ENCODE peak calls at places on chromosomes 2 and 18, in six cellular contexts. C is substantia nigra, P is NCI-H1417, N is nucleus accumbens, G is lung microvascular endothelial cell, W is LoVo. S is an unnamed sample.
A peak's percentile ranks its signal among the peaks of the same experiment; 100 is the strongest.

GRCh38 chr18:79608069-79608468 is 71.5 kb upstream of the CTDP1 start:
- DNase-seq in G (no peak), W (no peak), N (no peak), C (no peak), P (no peak), S (no peak)

GRCh38 chr2:172200495-172201085 is 97.9 kb upstream of the DLX2 start:
- DNase-seq in P (peak; percentile 0), N (no peak), C (no peak), G (peak; percentile 73), W (no peak), S (no peak)

GRCh38 chr2:70344195-70344594 is 42.3 kb upstream of the FAM136A start:
- DNase-seq in P (no peak), C (no peak), N (no peak), G (peak; percentile 41), W (no peak), S (no peak)

GRCh38 chr18:50075772-50076171 is 119.2 kb downstream of the MYO5B start:
- DNase-seq in P (no peak), C (no peak), N (no peak), W (no peak), G (no peak), S (no peak)

GRCh38 chr2:23413641-23414040 is 28.7 kb downstream of the KLHL29 start:
- DNase-seq in G (no peak), N (no peak), C (no peak), P (no peak), W (no peak), S (no peak)

GRCh38 chr2:168452781-168453180 is 3.3 kb upstream of the CERS6 start:
- DNase-seq in C (no peak), W (no peak), N (no peak), G (no peak), P (no peak), S (no peak)

GRCh38 chr18:58379443-58379842 is 249.4 kb downstream of the ALPK2 start:
- DNase-seq in W (no peak), N (no peak), G (no peak), P (no peak), C (no peak), S (no peak)

GRCh38 chr2:160574472-160575140 is 81.0 kb upstream of the RBMS1 start:
- DNase-seq in P (no peak), G (peak; percentile 33), C (no peak), N (no peak), W (no peak), S (no peak)

GRCh38 chr2:7102831-7103230 is 185.6 kb downstream of the RNF144A start:
- DNase-seq in P (peak; percentile 78), W (no peak), G (no peak), N (no peak), C (no peak), S (no peak)

GRCh38 chr2:53600835-53601234 is 166.8 kb upstream of the CHAC2 start:
- DNase-seq in G (no peak), C (no peak), W (no peak), P (peak; percentile 73), N (no peak), S (no peak)